ENCODE peak calls at places on chromosomes 7 and 10, in seven cellular contexts. One of them, this sample, is unnamed.

GRCh38 chr10:42859256-42859655 is 76.7 kb downstream of the BMS1 start:
- DNase-seq in brain microvascular endothelial cell: no peak
- DNase-seq in A549: no peak
- DNase-seq in NCI-H2081 treated with DMSO at 0.1 percent for 48 hours: no peak
- DNase-seq in hepatocyte: no peak
- DNase-seq in mammary epithelial cell: no peak
- DNase-seq in activated CD4-positive, alpha-beta T cell treated with anti-CD3 and anti-CD28 coated beads for 24 hours: no peak
- DNase-seq in this sample: no peak

GRCh38 chr7:106480616-106481031 is 180.3 kb downstream of the CCDC71L start:
- DNase-seq in A549: no peak
- DNase-seq in NCI-H2081 treated with DMSO at 0.1 percent for 48 hours: no peak
- DNase-seq in brain microvascular endothelial cell: no peak
- DNase-seq in hepatocyte: no peak
- DNase-seq in activated CD4-positive, alpha-beta T cell treated with anti-CD3 and anti-CD28 coated beads for 24 hours: no peak
- DNase-seq in mammary epithelial cell: no peak
- DNase-seq in this sample: no peak

GRCh38 chr10:123385508-123385907 is 231.3 kb downstream of the BUB3 start:
- DNase-seq in activated CD4-positive, alpha-beta T cell treated with anti-CD3 and anti-CD28 coated beads for 24 hours: no peak
- DNase-seq in NCI-H2081 treated with DMSO at 0.1 percent for 48 hours: no peak
- DNase-seq in brain microvascular endothelial cell: no peak
- DNase-seq in A549: no peak
- DNase-seq in hepatocyte: no peak
- DNase-seq in mammary epithelial cell: no peak
- DNase-seq in this sample: no peak

GRCh38 chr10:98309366-98310355 is 41.7 kb upstream of the LOXL4 start:
- DNase-seq in A549: peak
- DNase-seq in brain microvascular endothelial cell: peak
- DNase-seq in NCI-H2081 treated with DMSO at 0.1 percent for 48 hours: no peak
- DNase-seq in hepatocyte: peak
- DNase-seq in activated CD4-positive, alpha-beta T cell treated with anti-CD3 and anti-CD28 coated beads for 24 hours: no peak
- DNase-seq in mammary epithelial cell: peak
- DNase-seq in this sample: no peak

GRCh38 chr7:29840701-29841100 is 34.4 kb downstream of the WIPF3 start:
- DNase-seq in mammary epithelial cell: no peak
- DNase-seq in activated CD4-positive, alpha-beta T cell treated with anti-CD3 and anti-CD28 coated beads for 24 hours: no peak
- DNase-seq in hepatocyte: no peak
- DNase-seq in A549: no peak
- DNase-seq in NCI-H2081 treated with DMSO at 0.1 percent for 48 hours: no peak
- DNase-seq in brain microvascular endothelial cell: no peak
- DNase-seq in this sample: no peak

GRCh38 chr10:127922675-127923366 is 15.9 kb downstream of the PTPRE start:
- DNase-seq in NCI-H2081 treated with DMSO at 0.1 percent for 48 hours: no peak
- DNase-seq in brain microvascular endothelial cell: peak
- DNase-seq in mammary epithelial cell: peak
- DNase-seq in A549: peak
- DNase-seq in activated CD4-positive, alpha-beta T cell treated with anti-CD3 and anti-CD28 coated beads for 24 hours: no peak
- DNase-seq in hepatocyte: peak
- DNase-seq in this sample: no peak

GRCh38 chr10:44926771-44927751 is 15.9 kb downstream of the TMEM72 start:
- DNase-seq in NCI-H2081 treated with DMSO at 0.1 percent for 48 hours: no peak
- DNase-seq in brain microvascular endothelial cell: no peak
- DNase-seq in mammary epithelial cell: peak
- DNase-seq in A549: no peak
- DNase-seq in hepatocyte: peak
- DNase-seq in activated CD4-positive, alpha-beta T cell treated with anti-CD3 and anti-CD28 coated beads for 24 hours: no peak
- DNase-seq in this sample: peak

GRCh38 chr7:771241-772004 is 44.3 kb upstream of the PRKAR1B start:
- DNase-seq in mammary epithelial cell: no peak
- DNase-seq in brain microvascular endothelial cell: peak
- DNase-seq in hepatocyte: peak
- DNase-seq in NCI-H2081 treated with DMSO at 0.1 percent for 48 hours: no peak
- DNase-seq in A549: no peak
- DNase-seq in activated CD4-positive, alpha-beta T cell treated with anti-CD3 and anti-CD28 coated beads for 24 hours: no peak
- DNase-seq in this sample: no peak

GRCh38 chr7:150378115-150378852 is 846 bp upstream of the ZNF775 start:
- DNase-seq in NCI-H2081 treated with DMSO at 0.1 percent for 48 hours: no peak
- DNase-seq in activated CD4-positive, alpha-beta T cell treated with anti-CD3 and anti-CD28 coated beads for 24 hours: peak
- DNase-seq in brain microvascular endothelial cell: peak
- DNase-seq in hepatocyte: peak
- DNase-seq in mammary epithelial cell: no peak
- DNase-seq in A549: peak
- DNase-seq in this sample: no peak

GRCh38 chr10:10644317-10645111 is 373.2 kb upstream of the CELF2 start:
- DNase-seq in brain microvascular endothelial cell: peak
- DNase-seq in hepatocyte: no peak
- DNase-seq in activated CD4-positive, alpha-beta T cell treated with anti-CD3 and anti-CD28 coated beads for 24 hours: no peak
- DNase-seq in NCI-H2081 treated with DMSO at 0.1 percent for 48 hours: no peak
- DNase-seq in A549: no peak
- DNase-seq in mammary epithelial cell: no peak
- DNase-seq in this sample: peak

GRCh38 chr10:74932648-74933047 is 106.2 kb downstream of the KAT6B start:
- DNase-seq in brain microvascular endothelial cell: no peak
- DNase-seq in A549: no peak
- DNase-seq in activated CD4-positive, alpha-beta T cell treated with anti-CD3 and anti-CD28 coated beads for 24 hours: no peak
- DNase-seq in NCI-H2081 treated with DMSO at 0.1 percent for 48 hours: no peak
- DNase-seq in hepatocyte: no peak
- DNase-seq in mammary epithelial cell: no peak
- DNase-seq in this sample: no peak

This sample was measured in epithelial cell of prostate.